ENCODE peak calls at places on chromosomes 11 and 22, in ten cellular contexts. O is NCI-H524; C is stimulated activated CD4-positive, alpha-beta T cell treated with anti-CD3 and anti-CD28 coated beads, Interleukin-2, amount 100 ng/mL, for 48 hours; T is DMS153; H is naive thymus-derived CD4-positive, alpha-beta T cell; F is brain pericyte; L is right lobe of liver; S is GM04504; Y is NB4; M is body of pancreas. W is an unnamed sample.

GRCh38 chr11:79461144-79461543 is 20.3 kb upstream of the TENM4 start:
- DNase-seq in Y (peak), F (no peak), L (no peak), H (no peak), C (no peak), S (peak), M (no peak), T (no peak), O (peak), W (no peak)

GRCh38 chr11:304915-305833 is 2.4 kb upstream of the IFITM2 start:
- DNase-seq in M (peak), H (peak), S (peak), L (peak), C (no peak), O (peak), F (no peak), Y (peak), T (no peak), W (no peak)

GRCh38 chr22:46064966-46065666 is 85.2 kb upstream of the PPARA start:
- DNase-seq in O (peak), L (no peak), S (peak), Y (no peak), F (no peak), T (peak), C (no peak), H (no peak), M (peak), W (peak)

GRCh38 chr11:63282579-63282978 is 39.2 kb upstream of the SLC22A25 start:
- DNase-seq in S (no peak), L (no peak), T (no peak), H (no peak), M (no peak), C (no peak), Y (no peak), F (no peak), O (no peak), W (no peak)

GRCh38 chr11:79431535-79431934 is 9.3 kb downstream of the TENM4 start:
- DNase-seq in F (no peak), T (no peak), L (no peak), H (no peak), M (no peak), O (no peak), S (no peak), Y (no peak), C (no peak), W (no peak)

GRCh38 chr22:19599626-19600243 is 75.5 kb upstream of the CLDN5 start:
- DNase-seq in F (no peak), O (no peak), T (no peak), M (no peak), C (no peak), S (no peak), Y (no peak), L (no peak), H (no peak), W (no peak)

GRCh38 chr11:33258631-33259184 is 1.5 kb downstream of the HIPK3 start:
- DNase-seq in T (peak), O (peak), F (peak), C (no peak), H (no peak), L (no peak), S (no peak), Y (no peak), M (no peak), W (no peak)

GRCh38 chr11:62602141-62603071 is 741 bp upstream of the MTA2 start:
- DNase-seq in S (no peak), M (peak), C (no peak), Y (no peak), H (no peak), T (peak), O (peak), L (peak), F (no peak), W (peak)

GRCh38 chr11:74721479-74721835 is 9.8 kb downstream of the CHRDL2 start:
- DNase-seq in C (no peak), Y (no peak), L (no peak), F (no peak), O (no peak), M (no peak), T (no peak), S (no peak), H (no peak), W (no peak)

GRCh38 chr11:103491777-103492176 is 382.6 kb downstream of the DYNC2H1 start:
- DNase-seq in T (no peak), L (no peak), Y (no peak), H (no peak), C (no peak), M (no peak), O (no peak), F (no peak), S (no peak), W (no peak)

W was measured in left lobe of liver.